ENCODE peak calls at places on chromosomes 2 and 18, in ten cellular contexts. G is fibroblast of pulmonary artery; H is nephron progenitor cell; X is stimulated activated CD4-positive, alpha-beta T cell treated with anti-CD3 and anti-CD28 coated beads, TNF-alpha, amount 100 ng/mL, for 4 hours; R is germinal center; M is AG08395; Q is activated CD8-positive, alpha-beta memory T cell treated with anti-CD3 and anti-CD28 coated beads for 24 hours; L is effector memory CD8-positive, alpha-beta T cell; D is activated effector memory CD4-positive, alpha-beta T cell treated with anti-CD3 and anti-CD28 coated beads, Interleukin-2, amount 50 U/mL, for 16 hours; V is tibial artery. U is an unnamed sample.

GRCh38 chr18:36411745-36412168 is 114.2 kb downstream of the FHOD3 start:
- DNase-seq in G (peak), H (peak), X (no peak), R (no peak), M (peak), Q (no peak), L (no peak), D (no peak), V (no peak), U (peak)

GRCh38 chr2:17674817-17675216 is 78.8 kb downstream of the SMC6 start:
- DNase-seq in G (no peak), H (no peak), X (no peak), R (no peak), M (no peak), Q (no peak), L (no peak), D (no peak), V (no peak), U (no peak)

GRCh38 chr2:240399419-240400318 is 35.8 kb upstream of the GPC1 start:
- DNase-seq in G (no peak), H (no peak), X (no peak), R (no peak), M (no peak), Q (no peak), L (no peak), D (no peak), V (peak), U (no peak)

GRCh38 chr18:31741096-31741735 is 19.5 kb downstream of the SLC25A52 start:
- DNase-seq in G (peak), H (peak), X (no peak), R (no peak), M (peak), Q (peak), L (peak), D (peak), V (peak), U (peak)

GRCh38 chr2:232362174-232362913 is 16.2 kb upstream of the ALPP start:
- DNase-seq in G (no peak), H (no peak), X (no peak), R (no peak), M (no peak), Q (no peak), L (no peak), D (no peak), V (no peak), U (no peak)

GRCh38 chr18:22977847-22978701 is 44.9 kb downstream of the RBBP8 start:
- DNase-seq in G (peak), H (no peak), X (no peak), R (no peak), M (peak), Q (no peak), L (no peak), D (no peak), V (no peak), U (no peak)

GRCh38 chr2:41872646-41873045 is 175.2 kb upstream of the PKDCC start:
- DNase-seq in G (peak), H (no peak), X (no peak), R (no peak), M (peak), Q (no peak), L (no peak), D (no peak), V (no peak), U (no peak)

GRCh38 chr2:105496271-105496670 is 97.4 kb upstream of the FHL2 start:
- DNase-seq in G (no peak), H (no peak), X (no peak), R (no peak), M (no peak), Q (no peak), L (no peak), D (no peak), V (no peak), U (no peak)

GRCh38 chr2:83686863-83687262 is 772.2 kb downstream of the SUCLG1 start:
- DNase-seq in G (peak), H (no peak), X (no peak), R (no peak), M (peak), Q (no peak), L (no peak), D (no peak), V (no peak), U (no peak)

GRCh38 chr2:170369894-170370293 is 191.9 kb downstream of the MYO3B start:
- DNase-seq in G (peak), H (no peak), X (no peak), R (no peak), M (peak), Q (no peak), L (no peak), D (no peak), V (no peak), U (peak)

GRCh38 chr2:35461406-35461805 is 894.2 kb upstream of the CRIM1 start:
- DNase-seq in G (no peak), H (no peak), X (no peak), R (no peak), M (no peak), Q (no peak), L (no peak), D (no peak), V (no peak), U (no peak)

GRCh38 chr2:180717588-180717987 is 262.8 kb upstream of the UBE2E3 start:
- DNase-seq in G (no peak), H (no peak), X (no peak), R (no peak), M (no peak), Q (no peak), L (no peak), D (no peak), V (no peak), U (no peak)

GRCh38 chr2:199228887-199229819 is 228.6 kb downstream of the SATB2 start:
- DNase-seq in G (peak), H (no peak), X (no peak), R (no peak), M (peak), Q (no peak), L (no peak), D (peak), V (no peak), U (no peak)

GRCh38 chr2:229714736-229715541 is 584 bp upstream of the DNER start:
- DNase-seq in G (peak), H (peak), X (peak), R (peak), M (peak), Q (peak), L (peak), D (peak), V (peak), U (no peak)

GRCh38 chr2:23940976-23941605 is 828 bp downstream of the UBXN2A start:
- DNase-seq in G (peak), H (no peak), X (no peak), R (no peak), M (no peak), Q (no peak), L (no peak), D (no peak), V (no peak), U (peak)

GRCh38 chr2:218878941-218879761 is 1.5 kb upstream of the WNT10A start:
- DNase-seq in G (no peak), H (no peak), X (no peak), R (no peak), M (no peak), Q (no peak), L (no peak), D (peak), V (no peak), U (peak)

GRCh38 chr2:20168048-20168726 is 56.7 kb downstream of the SDC1 start:
- DNase-seq in G (no peak), H (no peak), X (no peak), R (no peak), M (peak), Q (no peak), L (no peak), D (no peak), V (no peak), U (no peak)

GRCh38 chr2:69083126-69083733 is 70.3 kb downstream of the ANTXR1 start:
- DNase-seq in G (peak), H (no peak), X (no peak), R (no peak), M (peak), Q (no peak), L (no peak), D (no peak), V (no peak), U (no peak)

GRCh38 chr18:9321709-9322108 is 12.9 kb upstream of the TWSG1 start:
- DNase-seq in G (no peak), H (no peak), X (no peak), R (no peak), M (no peak), Q (no peak), L (no peak), D (no peak), V (no peak), U (no peak)

GRCh38 chr18:41324020-41324791 is 630.8 kb upstream of the PIK3C3 start:
- DNase-seq in G (no peak), H (no peak), X (no peak), R (no peak), M (peak), Q (no peak), L (no peak), D (no peak), V (no peak), U (no peak)

GRCh38 chr2:197028230-197028629 is 101.7 kb upstream of the PGAP1 start:
- DNase-seq in G (peak), H (no peak), X (no peak), R (no peak), M (peak), Q (no peak), L (no peak), D (no peak), V (no peak), U (no peak)

GRCh38 chr2:30268296-30268871 is 37.0 kb downstream of the LBH start:
- DNase-seq in G (no peak), H (no peak), X (no peak), R (no peak), M (no peak), Q (peak), L (no peak), D (no peak), V (no peak), U (no peak)

GRCh38 chr2:203544402-203544801 is 9.3 kb upstream of the RAPH1 start:
- DNase-seq in G (no peak), H (no peak), X (no peak), R (no peak), M (no peak), Q (no peak), L (no peak), D (no peak), V (no peak), U (no peak)

U was measured in NAMALWA.